ENCODE peak calls at places on chromosomes 5 and 9, in six cellular contexts. N is H9, J is mesenchymal stem cell, W is mesendoderm, K is IMR-90, V is H1. Y is an unnamed sample.

GRCh38 chr9:78669591-78669990 is 372.7 kb downstream of the PSAT1 start:
- DNase-seq in N (no peak), J (no peak), W (peak; percentile 8), K (peak; percentile 18), V (no peak), Y (no peak)

GRCh38 chr5:170745481-170746061 is 38.0 kb upstream of the GABRP start:
- DNase-seq in N (peak; percentile 91), J (peak; percentile 43), W (peak; percentile 93), K (peak; percentile 12), V (peak; percentile 80), Y (no peak)

GRCh38 chr5:10319202-10319851 is 11.6 kb upstream of the CMBL start:
- DNase-seq in N (no peak), J (peak; percentile 52), W (no peak), K (peak; percentile 49), V (no peak), Y (no peak)

GRCh38 chr5:84088996-84089395 is 295.7 kb downstream of the EDIL3 start:
- DNase-seq in N (no peak), J (peak; percentile 19), W (peak; percentile 37), K (peak; percentile 44), V (no peak), Y (no peak)

GRCh38 chr9:90578116-90578815 is 64.4 kb downstream of the DIRAS2 start:
- DNase-seq in N (no peak), J (no peak), W (no peak), K (no peak), V (no peak), Y (no peak)

GRCh38 chr5:160011471-160011870 is 2.5 kb downstream of the TTC1 start:
- DNase-seq in N (no peak), J (no peak), W (no peak), K (no peak), V (no peak), Y (no peak)

GRCh38 chr5:181204561-181205401 is at the start of gene TRIM7:
- DNase-seq in N (no peak), J (peak; percentile 49), W (no peak), K (peak; percentile 20), V (no peak), Y (no peak)

GRCh38 chr5:115423051-115423450 is 121.5 kb downstream of the FEM1C start:
- DNase-seq in N (no peak), J (no peak), W (no peak), K (peak; percentile 33), V (no peak), Y (no peak)

GRCh38 chr9:72823971-72824370 is 128.9 kb downstream of the ALDH1A1 start:
- DNase-seq in N (no peak), J (no peak), W (no peak), K (no peak), V (no peak), Y (no peak)

GRCh38 chr5:67163863-67164595 is 32.6 kb downstream of the CD180 start:
- DNase-seq in N (peak; percentile 33), J (no peak), W (no peak), K (no peak), V (no peak), Y (no peak)

GRCh38 chr5:53109041-53109435 is 519 bp downstream of the MOCS2 start:
- DNase-seq in N (no peak), J (peak; percentile 44), W (peak; percentile 5), K (no peak), V (no peak), Y (peak; percentile 9)

GRCh38 chr9:104970588-104970987 is 42.6 kb upstream of the ABCA1 start:
- DNase-seq in N (no peak), J (peak; percentile 26), W (peak; percentile 65), K (peak; percentile 34), V (no peak), Y (no peak)

GRCh38 chr9:115116620-115117284 is 1.2 kb downstream of the TNC start:
- DNase-seq in N (no peak), J (no peak), W (no peak), K (no peak), V (no peak), Y (no peak)
- H2BK120ac ChIP-seq in N (no peak overlapping the region), J (no peak overlapping the region), W (no peak overlapping the region), K (peak overlapping the region; percentile 78), V (no peak overlapping the region), Y (no peak overlapping the region)

DNA sequence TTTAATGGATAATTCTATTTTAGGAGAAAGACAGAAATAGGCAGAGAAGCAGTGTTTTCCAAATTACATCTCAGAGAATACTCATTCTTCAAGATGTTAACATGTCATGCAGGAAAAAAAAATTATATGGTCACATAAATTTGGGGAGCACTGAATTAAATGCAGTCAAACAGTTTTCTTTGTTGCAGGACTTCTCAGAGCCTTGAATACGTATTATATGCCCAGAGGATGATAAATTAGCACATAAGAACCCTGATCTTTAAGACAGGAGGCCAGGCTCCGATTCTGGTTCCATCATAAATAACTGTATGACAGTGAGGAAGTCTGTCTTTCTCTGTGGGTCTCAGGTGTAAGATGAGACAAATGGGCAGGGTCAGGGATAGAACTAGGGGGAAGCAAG is 41.4 kb downstream of the FAT2 start:
- DNase-seq in N (no peak), J (no peak), W (no peak), K (no peak), V (no peak), Y (no peak)
- H2BK120ac ChIP-seq in N (no peak overlapping the region), J (no peak overlapping the region), W (no peak overlapping the region), K (no peak overlapping the region), V (no peak overlapping the region), Y (no peak overlapping the region)

GRCh38 chr9:131847665-131848354 is 107.9 kb upstream of the RAPGEF1 start:
- DNase-seq in N (no peak), J (no peak), W (no peak), K (no peak), V (no peak), Y (no peak)
- H2BK120ac ChIP-seq in N (no peak overlapping the region), J (no peak overlapping the region), W (no peak overlapping the region), K (no peak overlapping the region), V (no peak overlapping the region), Y (no peak overlapping the region)

DNA sequence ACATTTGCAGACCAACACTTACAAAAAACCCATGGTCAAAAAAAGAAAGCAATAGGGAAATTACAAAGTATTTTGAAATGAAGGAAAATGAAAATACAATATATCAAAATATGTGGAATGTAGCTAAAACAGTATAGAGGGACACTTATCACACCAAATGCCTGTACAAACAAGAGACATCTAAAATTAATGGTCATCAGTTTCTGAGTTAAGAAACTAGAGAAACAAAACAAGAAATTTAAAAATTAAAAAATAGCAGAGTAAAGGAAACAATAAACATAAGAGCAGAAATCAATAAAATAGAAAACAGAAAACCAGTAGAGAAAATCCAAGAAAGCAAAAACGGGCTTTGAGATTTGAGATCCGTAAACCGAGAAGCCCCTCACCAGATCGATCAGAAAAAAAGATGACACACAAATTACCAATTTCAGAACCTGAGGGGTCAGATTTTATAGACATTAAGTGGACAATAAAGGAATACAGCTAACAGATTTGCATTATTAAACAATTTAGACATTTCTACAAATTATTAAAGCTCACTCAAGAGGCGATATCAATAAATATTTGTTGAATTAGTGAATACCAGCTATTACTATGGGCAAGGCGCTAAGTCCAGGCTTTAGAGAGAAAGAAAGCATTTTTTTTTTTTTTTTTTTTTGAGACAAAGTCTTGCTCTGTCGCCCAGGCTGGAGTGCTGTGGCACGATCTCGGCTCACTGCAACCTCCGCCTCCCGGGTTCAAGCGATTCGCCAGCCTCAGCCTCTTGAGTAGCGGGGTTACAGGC is 1.0 kb upstream of the TENT2 start:
- DNase-seq in N (no peak), J (no peak), W (no peak), K (no peak), V (no peak), Y (no peak)
- H2BK120ac ChIP-seq in N (no peak overlapping the region), J (no peak overlapping the region), W (no peak overlapping the region), K (no peak overlapping the region), V (no peak overlapping the region), Y (no peak overlapping the region)

DNA sequence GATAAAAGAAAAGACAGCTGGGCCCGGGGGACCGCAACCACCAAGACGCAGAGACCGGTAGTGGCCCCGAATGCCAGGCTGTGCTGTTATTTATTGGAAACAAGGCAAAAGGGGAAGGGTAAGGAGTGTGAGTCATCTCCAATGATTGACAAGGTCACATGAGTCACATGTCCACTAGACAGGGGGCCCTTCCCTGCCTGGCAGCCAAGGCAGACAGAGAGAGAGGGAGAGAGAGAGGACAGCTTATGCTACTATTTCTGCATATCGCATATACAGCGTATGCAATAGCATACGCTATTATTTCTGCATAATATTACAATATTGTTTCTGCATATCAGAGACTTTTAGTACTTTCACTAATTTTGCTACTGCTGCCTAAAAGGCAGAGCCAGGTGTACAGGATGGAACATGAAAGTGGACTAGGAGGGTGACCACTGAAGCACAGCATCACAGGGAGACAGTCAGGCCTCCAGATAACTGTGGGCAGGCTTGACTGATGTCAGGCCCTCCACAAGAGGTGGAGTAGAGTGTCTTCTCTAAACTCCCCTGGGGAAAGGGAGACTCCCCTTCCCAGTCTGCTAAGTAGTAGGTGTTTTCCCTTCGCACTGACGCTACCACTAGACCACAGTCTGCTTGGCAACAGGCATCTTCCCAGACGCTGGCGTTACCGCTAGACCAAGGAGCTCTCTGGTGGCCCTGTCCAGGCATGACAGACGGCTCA is 50.3 kb downstream of the RFX3 start:
- DNase-seq in N (no peak), J (no peak), W (peak; percentile 18), K (no peak), V (no peak), Y (no peak)
- H2BK120ac ChIP-seq in N (no peak overlapping the region), J (no peak overlapping the region), W (no peak overlapping the region), K (no peak overlapping the region), V (no peak overlapping the region), Y (no peak overlapping the region)